ENCODE peak calls at places on chromosomes 7 and 10, in nine cellular contexts. J is stomach; S is CD8-positive, alpha-beta T cell; Z is RWPE1; E is CD4-positive, CD25-positive, alpha-beta regulatory T cell; I is dorsolateral prefrontal cortex; F is cardiac muscle cell; P is lower lobe of right lung; T is H9. N is an unnamed sample.
A peak's percentile ranks its signal among the peaks of the same experiment; 100 is the strongest.

GRCh38 chr7:155448632-155449007 is 9.3 kb upstream of the EN2 start:
- DNase-seq in J (no peak), S (no peak), Z (no peak), E (no peak), I (no peak), F (no peak), P (peak; percentile 38), T (no peak), N (no peak)

GRCh38 chr7:5417106-5418071 is 6.2 kb downstream of the TNRC18 start:
- DNase-seq in J (peak; percentile 71), S (no peak), Z (no peak), E (no peak), I (no peak), F (no peak), P (peak; percentile 69), T (no peak), N (no peak)

GRCh38 chr7:85806321-85806720 is 619.5 kb upstream of the SEMA3D start:
- DNase-seq in J (no peak), S (no peak), Z (no peak), E (no peak), I (no peak), F (no peak), P (no peak), T (peak; percentile 53), N (no peak)

GRCh38 chr7:48090095-48090805 is 1.2 kb downstream of the UPP1 start:
- DNase-seq in J (no peak), S (no peak), Z (no peak), E (no peak), I (no peak), F (peak; percentile 51), P (peak; percentile 67), T (peak; percentile 46), N (peak; percentile 73)

GRCh38 chr7:2471022-2471329 is 5.2 kb downstream of the GRIFIN start:
- DNase-seq in J (no peak), S (no peak), Z (peak; percentile 85), E (no peak), I (no peak), F (peak; percentile 52), P (no peak), T (no peak), N (no peak)

GRCh38 chr10:79424221-79425073 is 21.0 kb downstream of the ZCCHC24 start:
- DNase-seq in J (peak; percentile 86), S (no peak), Z (no peak), E (no peak), I (no peak), F (peak; percentile 68), P (peak; percentile 70), T (no peak), N (no peak)

GRCh38 chr7:95045236-95045923 is 138.0 kb downstream of the PPP1R9A start:
- DNase-seq in J (no peak), S (no peak), Z (no peak), E (no peak), I (peak; percentile 30), F (peak; percentile 41), P (no peak), T (peak; percentile 37), N (peak; percentile 45)

GRCh38 chr10:113494736-113495135 is 58.1 kb upstream of the HABP2 start:
- DNase-seq in J (no peak), S (no peak), Z (no peak), E (no peak), I (no peak), F (no peak), P (no peak), T (no peak), N (no peak)

GRCh38 chr10:78947226-78947625 is 121.5 kb upstream of the ZMIZ1 start:
- DNase-seq in J (no peak), S (no peak), Z (no peak), E (no peak), I (no peak), F (no peak), P (no peak), T (no peak), N (no peak)

GRCh38 chr10:113132651-113133088 is 182.6 kb downstream of the TCF7L2 start:
- DNase-seq in J (no peak), S (no peak), Z (no peak), E (no peak), I (no peak), F (peak; percentile 22), P (no peak), T (peak; percentile 56), N (no peak)

GRCh38 chr10:124708922-124709520 is 35.2 kb downstream of the FAM53B start:
- DNase-seq in J (no peak), S (no peak), Z (no peak), E (no peak), I (no peak), F (no peak), P (no peak), T (no peak), N (no peak)

DNA sequence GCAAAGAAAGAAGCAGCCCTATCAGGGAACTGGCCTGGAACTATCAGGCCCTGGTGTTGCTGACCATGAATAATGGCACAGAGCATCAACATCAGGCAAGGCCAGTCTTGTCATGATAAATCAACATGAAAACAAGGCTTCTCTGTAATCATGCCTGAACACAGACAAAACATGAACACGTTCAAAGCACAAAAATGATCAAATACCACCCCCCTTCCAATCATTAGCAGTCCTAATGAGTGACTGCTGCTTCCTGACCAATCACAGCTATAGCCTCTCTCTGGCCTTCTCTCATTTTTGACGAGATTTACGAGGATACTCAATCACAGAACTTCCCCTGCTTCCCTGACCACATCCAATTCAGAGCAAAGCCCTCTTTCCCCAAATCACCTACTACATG is 2.2 kb downstream of the GSDME start:
- DNase-seq in J (no peak), S (no peak), Z (peak; percentile 37), E (no peak), I (no peak), F (no peak), P (no peak), T (no peak), N (no peak)
- H3K27ac ChIP-seq in J (no peak overlapping the region), S (no peak overlapping the region), Z (peak overlapping the region; percentile 97), E (no peak overlapping the region), I (peak overlapping the region; percentile 90), F (no peak overlapping the region), P (no peak overlapping the region), T (no peak overlapping the region), N (peak overlapping the region; percentile 22)

GRCh38 chr10:130411496-130412070 is 275.4 kb downstream of the GLRX3 start:
- DNase-seq in J (no peak), S (no peak), Z (no peak), E (no peak), I (no peak), F (no peak), P (no peak), T (no peak), N (no peak)
- H3K27ac ChIP-seq in J (no peak overlapping the region), S (no peak overlapping the region), Z (no peak overlapping the region), E (no peak overlapping the region), I (no peak overlapping the region), F (no peak overlapping the region), P (no peak overlapping the region), T (no peak overlapping the region), N (no peak overlapping the region)

GRCh38 chr7:115293628-115294236 is 371.8 kb downstream of the MDFIC start:
- DNase-seq in J (no peak), S (no peak), Z (no peak), E (no peak), I (no peak), F (no peak), P (no peak), T (no peak), N (no peak)

GRCh38 chr7:115300228-115300870 is 378.5 kb downstream of the MDFIC start:
- DNase-seq in J (no peak), S (no peak), Z (no peak), E (no peak), I (no peak), F (peak; percentile 6), P (no peak), T (no peak), N (no peak)

GRCh38 chr7:115297651-115298050 is 375.8 kb downstream of the MDFIC start:
- DNase-seq in J (peak; percentile 26), S (no peak), Z (peak; percentile 62), E (no peak), I (no peak), F (peak; percentile 62), P (no peak), T (no peak), N (peak; percentile 63)

DNA sequence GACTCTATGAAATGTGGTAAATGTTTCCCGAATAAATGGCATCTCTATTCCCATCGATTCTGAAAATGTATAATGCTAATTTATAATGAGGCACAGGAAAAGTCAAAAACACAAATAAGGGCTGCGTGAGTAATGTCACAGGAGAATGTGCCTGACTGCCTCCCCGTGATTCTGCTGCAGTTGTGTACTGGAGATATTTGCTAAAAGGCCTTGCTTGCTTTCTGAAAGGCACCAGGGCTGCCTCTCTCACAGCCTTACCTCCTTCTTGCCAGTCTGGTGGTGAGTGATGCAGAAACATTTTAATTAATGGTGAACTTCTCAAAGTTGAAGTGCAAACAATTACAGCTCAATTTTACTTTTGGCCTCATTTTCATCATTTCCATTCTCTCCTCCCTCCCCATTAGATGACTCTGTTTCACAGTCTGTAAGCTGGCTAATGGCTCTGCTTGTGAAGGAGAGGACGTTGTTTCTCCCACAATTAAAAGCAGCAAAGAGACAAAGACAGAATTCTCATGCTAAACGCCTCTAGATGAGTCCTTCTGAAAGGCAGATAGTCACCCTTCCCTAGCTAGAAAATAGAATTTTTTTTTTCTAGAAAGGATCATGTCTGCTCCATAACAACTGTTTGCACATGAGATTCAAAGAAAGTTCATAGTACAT is 377.6 kb downstream of the MDFIC start:
- DNase-seq in J (no peak), S (no peak), Z (no peak), E (no peak), I (no peak), F (no peak), P (no peak), T (no peak), N (no peak)
- H3K27ac ChIP-seq in J (no peak overlapping the region), S (no peak overlapping the region), Z (no peak overlapping the region), E (no peak overlapping the region), I (no peak overlapping the region), F (no peak overlapping the region), P (no peak overlapping the region), T (no peak overlapping the region), N (no peak overlapping the region)

GRCh38 chr10:103663802-103664201 is 170.3 kb downstream of the NEURL1 start:
- DNase-seq in J (peak; percentile 70), S (no peak), Z (no peak), E (no peak), I (peak; percentile 86), F (no peak), P (peak; percentile 59), T (no peak), N (no peak)

GRCh38 chr10:103666751-103667150 is 173.2 kb downstream of the NEURL1 start:
- DNase-seq in J (no peak), S (no peak), Z (no peak), E (no peak), I (no peak), F (no peak), P (no peak), T (no peak), N (no peak)

GRCh38 chr10:103667390-103667789 is 173.9 kb downstream of the NEURL1 start:
- DNase-seq in J (no peak), S (no peak), Z (no peak), E (no peak), I (no peak), F (peak; percentile 95), P (no peak), T (peak; percentile 53), N (no peak)

GRCh38 chr10:103666109-103666508 is 172.6 kb downstream of the NEURL1 start:
- DNase-seq in J (no peak), S (no peak), Z (no peak), E (no peak), I (no peak), F (peak; percentile 60), P (no peak), T (peak; percentile 64), N (no peak)

DNA sequence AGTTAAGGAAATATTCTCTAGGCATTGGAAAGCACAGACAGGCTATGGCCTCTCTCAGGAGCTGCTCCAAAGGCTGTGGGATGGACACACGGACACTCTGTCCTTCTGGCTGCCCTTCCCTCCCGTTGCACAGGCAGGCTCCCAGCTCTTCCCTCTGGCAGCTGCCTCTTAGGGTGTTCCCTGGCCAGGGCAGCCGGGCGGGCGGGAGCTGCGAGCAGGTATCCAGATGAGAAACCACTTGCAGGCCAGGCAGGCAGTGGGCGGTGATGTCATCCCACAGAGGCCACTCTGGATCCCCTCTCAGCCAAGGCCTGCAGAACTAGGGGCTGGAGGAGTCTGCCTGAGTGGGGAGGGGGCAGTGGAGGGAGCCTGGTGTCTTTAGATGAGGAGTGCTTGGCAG is 171.9 kb downstream of the NEURL1 start:
- DNase-seq in J (no peak), S (no peak), Z (no peak), E (no peak), I (no peak), F (no peak), P (no peak), T (no peak), N (no peak)
- H3K27ac ChIP-seq in J (no peak overlapping the region), S (no peak overlapping the region), Z (peak overlapping the region; percentile 59), E (no peak overlapping the region), I (peak overlapping the region; percentile 94), F (no peak overlapping the region), P (no peak overlapping the region), T (no peak overlapping the region), N (no peak overlapping the region)